ENCODE peak calls at places on chromosomes 11 and 22, in seven cellular contexts. One of them, this sample, is unnamed.
A peak's percentile ranks its signal among the peaks of the same experiment; 100 is the strongest.

GRCh38 chr11:93229876-93230275 is 32.1 kb upstream of the SLC36A4 start:
- DNase-seq in IMR-90: no peak
- DNase-seq in suprapubic skin: no peak
- DNase-seq in HCT116: no peak
- DNase-seq in H1: no peak
- DNase-seq in ovary: no peak
- DNase-seq in GM12891: no peak
- DNase-seq in this sample: no peak

GRCh38 chr11:27697679-27698275 is 2.5 kb downstream of the BDNF start:
- DNase-seq in IMR-90: no peak
- DNase-seq in suprapubic skin: no peak
- DNase-seq in HCT116: no peak
- DNase-seq in H1: no peak
- DNase-seq in ovary: no peak
- DNase-seq in GM12891: no peak
- DNase-seq in this sample: no peak

GRCh38 chr22:41525450-41526225 is 18.6 kb downstream of the POLR3H start:
- DNase-seq in IMR-90: no peak
- DNase-seq in suprapubic skin: no peak
- DNase-seq in HCT116: no peak
- DNase-seq in H1: no peak
- DNase-seq in ovary: no peak
- DNase-seq in GM12891: no peak
- DNase-seq in this sample: no peak

GRCh38 chr22:22942511-22943329 is 55.1 kb downstream of the IGLL5 start:
- DNase-seq in IMR-90: peak; percentile 51
- DNase-seq in suprapubic skin: peak; percentile 58
- DNase-seq in HCT116: peak; percentile 59
- DNase-seq in H1: no peak
- DNase-seq in ovary: peak; percentile 51
- DNase-seq in GM12891: no peak
- DNase-seq in this sample: peak; percentile 38

GRCh38 chr22:23579870-23580585 is at the start of gene IGLL1:
- DNase-seq in IMR-90: no peak
- DNase-seq in suprapubic skin: no peak
- DNase-seq in HCT116: no peak
- DNase-seq in H1: no peak
- DNase-seq in ovary: no peak
- DNase-seq in GM12891: no peak
- DNase-seq in this sample: no peak

GRCh38 chr22:20606041-20606783 is 98.8 kb downstream of the MED15 start:
- DNase-seq in IMR-90: peak; percentile 59
- DNase-seq in suprapubic skin: no peak
- DNase-seq in HCT116: peak; percentile 83
- DNase-seq in H1: peak; percentile 85
- DNase-seq in ovary: no peak
- DNase-seq in GM12891: peak; percentile 76
- DNase-seq in this sample: peak; percentile 41

GRCh38 chr11:75311858-75312288 is 39.6 kb downstream of the ARRB1 start:
- DNase-seq in IMR-90: peak; percentile 17
- DNase-seq in suprapubic skin: peak; percentile 83
- DNase-seq in HCT116: no peak
- DNase-seq in H1: no peak
- DNase-seq in ovary: peak; percentile 36
- DNase-seq in GM12891: no peak
- DNase-seq in this sample: no peak

GRCh38 chr11:121630041-121630440 is 177.3 kb upstream of the SORL1-AS1 start:
- DNase-seq in IMR-90: peak; percentile 93
- DNase-seq in suprapubic skin: no peak
- DNase-seq in HCT116: no peak
- DNase-seq in H1: no peak
- DNase-seq in ovary: no peak
- DNase-seq in GM12891: no peak
- DNase-seq in this sample: peak; percentile 24

GRCh38 chr22:26673485-26673884 is 16.1 kb downstream of the MIAT start:
- DNase-seq in IMR-90: no peak
- DNase-seq in suprapubic skin: no peak
- DNase-seq in HCT116: no peak
- DNase-seq in H1: no peak
- DNase-seq in ovary: no peak
- DNase-seq in GM12891: no peak
- DNase-seq in this sample: no peak

GRCh38 chr11:14973621-14974020 is 1.5 kb upstream of the CALCA start:
- DNase-seq in IMR-90: peak; percentile 4
- DNase-seq in suprapubic skin: no peak
- DNase-seq in HCT116: no peak
- DNase-seq in H1: no peak
- DNase-seq in ovary: no peak
- DNase-seq in GM12891: no peak
- DNase-seq in this sample: no peak

GRCh38 chr11:14972581-14973490 is 685 bp upstream of the CALCA start:
- DNase-seq in IMR-90: no peak
- DNase-seq in suprapubic skin: no peak
- DNase-seq in HCT116: no peak
- DNase-seq in H1: no peak
- DNase-seq in ovary: no peak
- DNase-seq in GM12891: no peak
- DNase-seq in this sample: no peak

GRCh38 chr11:14971865-14972580 is at the start of gene CALCA:
- DNase-seq in IMR-90: no peak
- DNase-seq in suprapubic skin: no peak
- DNase-seq in HCT116: no peak
- DNase-seq in H1: no peak
- DNase-seq in ovary: no peak
- DNase-seq in GM12891: no peak
- DNase-seq in this sample: no peak

GRCh38 chr11:14967581-14968214 is 4.5 kb downstream of the CALCA start:
- DNase-seq in IMR-90: no peak
- DNase-seq in suprapubic skin: no peak
- DNase-seq in HCT116: no peak
- DNase-seq in H1: no peak
- DNase-seq in ovary: no peak
- DNase-seq in GM12891: no peak
- DNase-seq in this sample: no peak

DNA sequence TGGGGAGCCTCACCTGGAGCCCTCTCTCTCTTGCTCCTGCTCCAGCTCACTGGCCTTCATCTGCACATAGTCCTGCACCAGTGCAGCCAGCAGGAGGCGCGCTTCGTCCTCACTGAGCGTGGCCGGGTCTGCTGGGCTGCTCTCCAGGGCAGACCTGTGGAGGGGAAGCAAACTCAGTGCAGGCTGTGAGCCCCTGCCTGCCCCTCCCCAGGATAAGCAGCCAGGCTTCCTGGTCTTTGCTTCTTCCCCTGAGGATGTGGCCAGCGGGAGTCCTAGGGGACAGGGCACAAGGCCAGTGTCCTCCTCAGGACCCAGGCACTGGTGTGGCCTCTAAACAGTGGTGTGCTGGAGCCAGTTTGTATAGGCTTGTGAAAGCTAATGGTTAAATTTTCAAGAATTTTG is 2.2 kb downstream of the CALCA start:
- DNase-seq in IMR-90: peak; percentile 7
- DNase-seq in suprapubic skin: no peak
- DNase-seq in HCT116: peak; percentile 15
- DNase-seq in H1: peak; percentile 49
- DNase-seq in ovary: no peak
- DNase-seq in GM12891: no peak
- DNase-seq in this sample: no peak
- TF ChIP-seq POLR2A in IMR-90: no peak
- TF ChIP-seq POLR2A in suprapubic skin: no peak
- TF ChIP-seq POLR2A in HCT116: no peak
- TF ChIP-seq POLR2A in H1: no peak
- TF ChIP-seq POLR2A in ovary: no peak
- TF ChIP-seq POLR2A in GM12891: no peak
- TF ChIP-seq POLR2A in this sample: no peak

GRCh38 chr11:1382831-1383607 is 6.7 kb upstream of the BRSK2 start:
- DNase-seq in IMR-90: peak; percentile 79
- DNase-seq in suprapubic skin: peak; percentile 87
- DNase-seq in HCT116: peak; percentile 31
- DNase-seq in H1: no peak
- DNase-seq in ovary: peak; percentile 74
- DNase-seq in GM12891: peak; percentile 86
- DNase-seq in this sample: peak; percentile 89
- TF ChIP-seq POLR2A in IMR-90: peak; percentile 66
- TF ChIP-seq POLR2A in suprapubic skin: no peak
- TF ChIP-seq POLR2A in HCT116: peak; percentile 51
- TF ChIP-seq POLR2A in H1: no peak
- TF ChIP-seq POLR2A in ovary: no peak
- TF ChIP-seq POLR2A in GM12891: no peak
- TF ChIP-seq POLR2A in this sample: peak; percentile 64

GRCh38 chr11:18986744-18987143 is 47.5 kb upstream of the MRGPRX1 start:
- DNase-seq in IMR-90: no peak
- DNase-seq in suprapubic skin: no peak
- DNase-seq in HCT116: no peak
- DNase-seq in H1: no peak
- DNase-seq in ovary: no peak
- DNase-seq in GM12891: no peak
- DNase-seq in this sample: no peak

GRCh38 chr11:18987454-18988231 is 48.4 kb upstream of the MRGPRX1 start:
- DNase-seq in IMR-90: peak; percentile 43
- DNase-seq in suprapubic skin: no peak
- DNase-seq in HCT116: peak; percentile 64
- DNase-seq in H1: no peak
- DNase-seq in ovary: no peak
- DNase-seq in GM12891: no peak
- DNase-seq in this sample: peak; percentile 3

GRCh38 chr11:18981897-18982296 is 42.7 kb upstream of the MRGPRX1 start:
- DNase-seq in IMR-90: no peak
- DNase-seq in suprapubic skin: no peak
- DNase-seq in HCT116: no peak
- DNase-seq in H1: no peak
- DNase-seq in ovary: no peak
- DNase-seq in GM12891: no peak
- DNase-seq in this sample: no peak
- TF ChIP-seq POLR2A in IMR-90: no peak
- TF ChIP-seq POLR2A in suprapubic skin: no peak
- TF ChIP-seq POLR2A in HCT116: no peak
- TF ChIP-seq POLR2A in H1: no peak
- TF ChIP-seq POLR2A in ovary: no peak
- TF ChIP-seq POLR2A in GM12891: no peak
- TF ChIP-seq POLR2A in this sample: no peak

GRCh38 chr11:46252373-46252914 is 25.0 kb upstream of the CREB3L1 start:
- DNase-seq in IMR-90: no peak
- DNase-seq in suprapubic skin: no peak
- DNase-seq in HCT116: no peak
- DNase-seq in H1: no peak
- DNase-seq in ovary: no peak
- DNase-seq in GM12891: no peak
- DNase-seq in this sample: no peak

GRCh38 chr11:46256540-46257001 is 20.9 kb upstream of the CREB3L1 start:
- DNase-seq in IMR-90: no peak
- DNase-seq in suprapubic skin: no peak
- DNase-seq in HCT116: no peak
- DNase-seq in H1: no peak
- DNase-seq in ovary: no peak
- DNase-seq in GM12891: no peak
- DNase-seq in this sample: no peak

GRCh38 chr11:46251954-46252353 is 25.5 kb upstream of the CREB3L1 start:
- DNase-seq in IMR-90: no peak
- DNase-seq in suprapubic skin: no peak
- DNase-seq in HCT116: no peak
- DNase-seq in H1: no peak
- DNase-seq in ovary: no peak
- DNase-seq in GM12891: no peak
- DNase-seq in this sample: no peak

GRCh38 chr11:46253258-46254134 is 24.0 kb upstream of the CREB3L1 start:
- DNase-seq in IMR-90: no peak
- DNase-seq in suprapubic skin: no peak
- DNase-seq in HCT116: no peak
- DNase-seq in H1: no peak
- DNase-seq in ovary: no peak
- DNase-seq in GM12891: no peak
- DNase-seq in this sample: no peak

GRCh38 chr11:46254135-46254491 is 23.3 kb upstream of the CREB3L1 start:
- DNase-seq in IMR-90: no peak
- DNase-seq in suprapubic skin: no peak
- DNase-seq in HCT116: no peak
- DNase-seq in H1: no peak
- DNase-seq in ovary: no peak
- DNase-seq in GM12891: no peak
- DNase-seq in this sample: no peak
- TF ChIP-seq POLR2A in IMR-90: no peak
- TF ChIP-seq POLR2A in suprapubic skin: no peak
- TF ChIP-seq POLR2A in HCT116: no peak
- TF ChIP-seq POLR2A in H1: no peak
- TF ChIP-seq POLR2A in ovary: no peak
- TF ChIP-seq POLR2A in GM12891: no peak
- TF ChIP-seq POLR2A in this sample: no peak

GRCh38 chr11:45154276-45154675 is 7.8 kb downstream of the PRDM11 start:
- DNase-seq in IMR-90: no peak
- DNase-seq in suprapubic skin: no peak
- DNase-seq in HCT116: no peak
- DNase-seq in H1: no peak
- DNase-seq in ovary: no peak
- DNase-seq in GM12891: no peak
- DNase-seq in this sample: no peak
- TF ChIP-seq POLR2A in IMR-90: no peak
- TF ChIP-seq POLR2A in suprapubic skin: no peak
- TF ChIP-seq POLR2A in HCT116: no peak
- TF ChIP-seq POLR2A in H1: no peak
- TF ChIP-seq POLR2A in ovary: no peak
- TF ChIP-seq POLR2A in GM12891: no peak
- TF ChIP-seq POLR2A in this sample: no peak

DNA sequence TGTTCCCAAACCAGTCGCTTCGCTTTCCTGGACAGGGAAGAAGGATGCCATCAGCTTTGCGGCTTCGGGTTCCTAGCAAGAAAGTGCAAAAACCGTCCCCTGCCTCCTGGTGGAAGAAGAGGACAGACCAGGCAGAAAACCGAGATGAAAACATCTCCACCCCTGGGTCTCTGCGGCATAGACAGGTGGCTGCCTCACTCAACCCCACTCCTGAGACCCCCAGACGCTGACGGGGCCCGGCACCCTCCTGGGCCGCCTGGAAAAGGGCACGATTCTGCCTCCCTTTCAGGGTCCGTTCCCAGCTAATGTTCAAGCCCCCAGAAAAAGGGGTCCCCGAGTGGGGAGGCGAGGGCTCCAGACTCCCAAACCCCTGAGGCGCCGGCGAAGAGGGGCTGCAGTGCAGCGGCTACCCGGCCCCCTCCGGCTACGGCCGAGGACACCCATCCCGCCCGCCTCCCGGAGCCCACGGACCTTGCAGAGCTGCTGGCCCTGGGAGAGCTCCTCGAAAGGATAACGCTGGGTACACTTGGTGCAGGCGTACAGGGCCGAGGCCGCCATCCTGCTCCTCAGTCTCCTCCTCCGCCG is 569 bp downstream of the FAM76B start:
- DNase-seq in IMR-90: peak; percentile 43
- DNase-seq in suprapubic skin: no peak
- DNase-seq in HCT116: no peak
- DNase-seq in H1: peak; percentile 2
- DNase-seq in ovary: no peak
- DNase-seq in GM12891: no peak
- DNase-seq in this sample: peak; percentile 3
- TF ChIP-seq POLR2A in IMR-90: no peak
- TF ChIP-seq POLR2A in suprapubic skin: no peak
- TF ChIP-seq POLR2A in HCT116: peak; percentile 15
- TF ChIP-seq POLR2A in H1: no peak
- TF ChIP-seq POLR2A in ovary: no peak
- TF ChIP-seq POLR2A in GM12891: peak; percentile 75
- TF ChIP-seq POLR2A in this sample: no peak

This sample was measured in H54.